ENCODE peak calls at places on chromosome 1, in nine cellular contexts. J, B, O, A, G, X, C, E and V are unnamed samples. For H3K36me3 and H3K9me3, the result is how much of the 10 kb centered on the place peaks cover.

GRCh38 chr1:207018707-207019106 is 13.8 kb downstream of the C1orf116 start:
- DNase-seq in E (no peak), B (no peak), X (no peak), O (no peak), A (no peak), C (no peak), J (no peak), G (no peak), V (no peak)

GRCh38 chr1:11524465-11525150 is 45.7 kb downstream of the DISP3 start:
- DNase-seq in B (no peak), A (no peak), X (no peak), O (no peak), C (no peak), E (no peak), J (no peak), G (no peak), V (no peak)

GRCh38 chr1:78787554-78787953 is 137.9 kb downstream of the IFI44 start:
- DNase-seq in C (no peak), E (no peak), B (no peak), J (no peak), X (peak), A (no peak), O (no peak), G (no peak), V (no peak)

GRCh38 chr1:226593541-226593940 is 45.0 kb downstream of the STUM start:
- DNase-seq in A (no peak), E (no peak), O (no peak), G (no peak), X (no peak), J (no peak), C (no peak), B (no peak), V (no peak)

GRCh38 chr1:2113620-2114135 is 63.5 kb downstream of the PRKCZ start:
- DNase-seq in J (peak), X (no peak), B (no peak), E (no peak), A (no peak), G (no peak), O (peak), C (no peak), V (no peak)

GRCh38 chr1:229027158-229027557 is 243.8 kb upstream of the RAB4A start:
- DNase-seq in A (no peak), G (no peak), E (no peak), X (no peak), C (no peak), B (no peak), O (no peak), J (no peak), V (no peak)

GRCh38 chr1:19165501-19165900 is 44.6 kb downstream of the UBR4 start:
- DNase-seq in A (no peak), G (no peak), O (no peak), C (peak), J (no peak), X (peak), E (no peak), B (no peak), V (no peak)

GRCh38 chr1:234286206-234286605 is 87.0 kb upstream of the COA6 start:
- DNase-seq in J (no peak), G (no peak), A (no peak), B (no peak), X (no peak), C (no peak), E (no peak), O (no peak), V (no peak)

GRCh38 chr1:24351918-24352637 is 32.9 kb downstream of the GRHL3 start:
- DNase-seq in J (no peak), X (peak), G (no peak), A (no peak), O (no peak), C (no peak), B (no peak), E (no peak), V (no peak)

GRCh38 chr1:193408782-193409293 is 222.4 kb upstream of the B3GALT2 start:
- DNase-seq in C (peak), B (peak), J (peak), X (peak), O (peak), G (peak), A (peak), E (no peak), V (peak)

GRCh38 chr1:204094262-204095247 is 21.6 kb downstream of the SOX13 start:
- DNase-seq in E (no peak), O (peak), A (no peak), B (no peak), G (no peak), C (peak), J (no peak), X (no peak), V (no peak)

GRCh38 chr1:110320168-110320518 is 19.0 kb upstream of the RBM15 start:
- DNase-seq in O (no peak), X (no peak), C (no peak), B (no peak), E (no peak), A (no peak), G (no peak), J (no peak), V (no peak)

GRCh38 chr1:111726311-111726710 is 12.9 kb downstream of the INKA2 start:
- DNase-seq in C (no peak), X (no peak), O (no peak), E (no peak), J (no peak), A (no peak), B (no peak), G (no peak), V (no peak)

GRCh38 chr1:31843506-31843905 is 27.7 kb upstream of the SPOCD1 start:
- DNase-seq in B (peak), E (no peak), A (no peak), G (no peak), J (no peak), C (no peak), X (peak), O (peak), V (no peak)

GRCh38 chr1:1894354-1895049 is 3.6 kb upstream of the GNB1 start:
- DNase-seq in E (no peak), X (no peak), G (peak), A (no peak), B (no peak), J (peak), C (peak), O (no peak), V (no peak)

GRCh38 chr1:11314959-11315358 is 42.0 kb downstream of the UBIAD1 start:
- DNase-seq in A (no peak), B (no peak), E (peak), O (no peak), C (no peak), G (no peak), X (no peak), J (no peak), V (no peak)

GRCh38 chr1:28579374-28579773 is 12.7 kb upstream of the RAB42 start:
- DNase-seq in B (no peak), C (no peak), E (no peak), A (no peak), J (no peak), O (no peak), G (no peak), X (no peak), V (no peak)
- H3K36me3 ChIP-seq in B (under half), C (under half), E (half or more), A (half or more), J (under half), O (half or more), G (under half), X (under half), V (under half)

GRCh38 chr1:5886140-5886483 is 106.1 kb downstream of the NPHP4 start:
- DNase-seq in C (no peak), J (no peak), B (no peak), G (no peak), X (no peak), O (no peak), E (no peak), A (no peak), V (no peak)

GRCh38 chr1:5882367-5883128 is 109.7 kb downstream of the NPHP4 start:
- DNase-seq in A (no peak), G (no peak), O (no peak), J (no peak), C (no peak), X (no peak), B (no peak), E (no peak), V (no peak)

GRCh38 chr1:5883129-5884048 is 108.8 kb downstream of the NPHP4 start:
- DNase-seq in X (no peak), O (no peak), C (no peak), E (no peak), J (no peak), A (no peak), B (no peak), G (no peak), V (no peak)

GRCh38 chr1:5885471-5886139 is 106.6 kb downstream of the NPHP4 start:
- DNase-seq in A (no peak), E (no peak), J (no peak), O (no peak), C (no peak), G (no peak), B (no peak), X (no peak), V (no peak)

GRCh38 chr1:5884110-5884509 is 108.1 kb downstream of the NPHP4 start:
- DNase-seq in C (no peak), O (no peak), A (no peak), J (no peak), X (no peak), B (no peak), G (no peak), E (peak), V (no peak)
- H3K9me3 ChIP-seq in C (under half), O (under half), A (under half), J (under half), X (under half), B (under half), G (under half), E (under half), V (under half)

GRCh38 chr1:212291505-212292134 is 6.4 kb downstream of the PPP2R5A start:
- DNase-seq in J (no peak), O (no peak), E (no peak), G (peak), X (peak), C (no peak), A (no peak), B (no peak), V (no peak)

GRCh38 chr1:212294983-212295382 is 9.8 kb downstream of the PPP2R5A start:
- DNase-seq in O (no peak), J (no peak), E (no peak), C (no peak), A (no peak), X (no peak), G (no peak), B (no peak), V (no peak)

GRCh38 chr1:212292250-212292924 is 7.2 kb downstream of the PPP2R5A start:
- DNase-seq in X (no peak), G (no peak), B (no peak), J (no peak), O (no peak), C (no peak), E (no peak), A (no peak), V (no peak)

GRCh38 chr1:212295579-212295978 is 10.4 kb downstream of the PPP2R5A start:
- DNase-seq in X (no peak), B (no peak), O (no peak), E (no peak), G (no peak), J (no peak), C (no peak), A (no peak), V (no peak)

GRCh38 chr1:212293579-212293978 is 8.4 kb downstream of the PPP2R5A start:
- DNase-seq in X (no peak), O (no peak), E (no peak), B (no peak), A (no peak), J (no peak), G (no peak), C (no peak), V (no peak)
- TF ChIP-seq CTCF in X (no peak), O (peak), E (peak), B (no peak), A (no peak), J (no peak), G (peak), C (no peak), V (peak)

DNA sequence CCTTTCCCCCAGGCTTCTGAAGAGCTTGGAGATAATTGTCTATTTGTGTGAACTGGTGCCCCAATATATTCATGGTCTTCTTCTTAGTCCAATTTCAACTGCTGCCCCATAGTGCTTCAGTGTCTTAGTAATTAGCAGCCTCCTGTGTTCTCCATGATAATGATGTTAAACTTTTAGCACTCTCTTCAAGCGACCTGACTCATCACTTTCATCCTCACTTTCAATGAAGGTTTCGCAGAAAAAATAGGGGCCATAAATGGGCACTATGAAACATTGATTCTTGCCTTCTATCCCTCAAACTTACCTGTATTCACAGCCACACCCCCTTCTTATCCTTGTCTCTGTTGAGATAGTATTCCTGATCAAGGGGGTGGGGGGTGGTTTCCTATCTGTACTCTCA is 210.6 kb downstream of the DNM3 start:
- DNase-seq in E (no peak), A (no peak), B (no peak), G (no peak), X (no peak), C (no peak), J (no peak), O (no peak), V (no peak)
- H3K36me3 ChIP-seq in E (under half), A (under half), B (under half), G (under half), X (under half), C (under half), J (under half), O (under half), V (under half)

GRCh38 chr1:116844775-116845174 is 64.9 kb upstream of the PTGFRN start:
- DNase-seq in C (no peak), A (no peak), O (no peak), J (no peak), G (no peak), B (no peak), X (no peak), E (no peak), V (no peak)
- H3K9me3 ChIP-seq in C (under half), A (under half), O (under half), J (under half), G (under half), B (under half), X (under half), E (under half), V (under half)

DNA sequence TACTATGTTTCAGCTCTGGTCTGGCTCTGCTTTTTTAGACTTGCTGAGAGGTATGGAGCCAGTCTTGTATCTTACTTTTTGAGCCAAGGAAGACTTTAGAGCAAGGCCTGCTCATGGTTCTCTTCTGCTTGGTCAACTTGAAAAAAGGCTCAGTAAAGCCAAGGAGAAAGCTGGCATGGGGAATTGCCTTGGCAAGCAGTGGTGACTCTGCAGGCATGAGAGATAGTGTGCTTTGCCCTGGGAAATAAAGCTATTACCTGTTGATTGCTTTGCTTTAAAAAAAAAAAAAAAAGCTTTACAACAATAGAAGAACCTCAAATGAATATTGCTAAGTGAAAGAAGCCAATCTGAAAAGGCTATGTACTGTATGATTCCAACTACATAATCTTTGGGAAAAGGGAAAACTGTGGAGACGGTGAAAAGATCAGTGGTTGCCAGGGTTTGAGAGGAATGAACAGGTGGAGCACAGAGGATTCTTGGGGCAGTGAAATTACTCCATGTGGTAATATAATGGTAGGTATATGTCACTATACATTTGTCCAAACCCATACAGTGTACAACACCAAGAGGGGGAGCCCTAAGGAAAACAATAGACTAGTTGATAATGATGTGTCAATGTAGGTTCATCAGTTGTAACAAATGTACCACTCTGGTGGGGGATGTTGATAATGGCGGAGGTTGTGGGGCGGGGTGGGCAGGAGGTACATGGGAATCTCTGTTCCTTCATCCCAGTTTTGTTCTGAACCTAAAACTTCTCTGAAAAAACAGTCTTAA is 87.6 kb downstream of the HMCN1 start:
- DNase-seq in B (no peak), G (peak), O (no peak), A (no peak), X (no peak), J (no peak), C (no peak), E (no peak), V (no peak)
- TF ChIP-seq CTCF in B (no peak), G (no peak), O (no peak), A (no peak), X (no peak), J (no peak), C (peak), E (no peak), V (no peak)

DNA sequence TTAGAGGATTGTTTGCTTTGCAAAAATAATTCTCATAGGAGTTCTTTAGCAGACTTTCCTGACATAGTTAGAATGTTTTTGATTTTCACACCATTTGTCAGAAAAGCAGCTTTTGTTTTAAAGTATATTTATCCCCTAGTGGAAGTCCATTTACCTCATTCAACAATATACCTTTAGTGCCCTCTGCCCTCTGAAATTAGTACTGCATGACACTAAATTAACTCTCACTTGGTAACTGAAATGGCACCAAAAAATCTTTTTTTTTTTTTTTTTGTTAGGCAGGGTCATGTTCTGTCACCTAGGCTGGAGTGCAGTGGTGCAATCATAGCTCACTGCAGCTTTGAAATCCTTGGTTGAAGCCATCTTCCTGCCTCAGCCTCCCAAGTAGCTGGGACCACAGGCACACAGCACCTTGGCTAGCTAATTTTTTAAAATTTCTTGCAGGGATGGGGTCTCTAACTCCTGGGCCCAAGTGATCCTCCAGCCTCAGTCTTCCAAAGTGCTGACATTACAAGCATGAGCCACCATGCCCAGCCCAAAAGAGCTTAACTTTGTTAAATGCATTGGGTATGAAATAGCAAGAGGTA is 13.6 kb downstream of the LRRC42 start:
- DNase-seq in X (no peak), O (no peak), J (no peak), B (no peak), A (no peak), G (no peak), C (no peak), E (no peak), V (no peak)
- H3K36me3 ChIP-seq in X (under half), O (half or more), J (under half), B (under half), A (half or more), G (under half), C (under half), E (half or more), V (under half)

GRCh38 chr1:106194206-106194605 is 862.3 kb upstream of the PRMT6 start:
- DNase-seq in C (no peak), J (no peak), A (no peak), O (no peak), X (no peak), B (no peak), G (no peak), E (no peak), V (no peak)
- H3K9me3 ChIP-seq in C (under half), J (under half), A (under half), O (under half), X (under half), B (under half), G (under half), E (under half), V (under half)

DNA sequence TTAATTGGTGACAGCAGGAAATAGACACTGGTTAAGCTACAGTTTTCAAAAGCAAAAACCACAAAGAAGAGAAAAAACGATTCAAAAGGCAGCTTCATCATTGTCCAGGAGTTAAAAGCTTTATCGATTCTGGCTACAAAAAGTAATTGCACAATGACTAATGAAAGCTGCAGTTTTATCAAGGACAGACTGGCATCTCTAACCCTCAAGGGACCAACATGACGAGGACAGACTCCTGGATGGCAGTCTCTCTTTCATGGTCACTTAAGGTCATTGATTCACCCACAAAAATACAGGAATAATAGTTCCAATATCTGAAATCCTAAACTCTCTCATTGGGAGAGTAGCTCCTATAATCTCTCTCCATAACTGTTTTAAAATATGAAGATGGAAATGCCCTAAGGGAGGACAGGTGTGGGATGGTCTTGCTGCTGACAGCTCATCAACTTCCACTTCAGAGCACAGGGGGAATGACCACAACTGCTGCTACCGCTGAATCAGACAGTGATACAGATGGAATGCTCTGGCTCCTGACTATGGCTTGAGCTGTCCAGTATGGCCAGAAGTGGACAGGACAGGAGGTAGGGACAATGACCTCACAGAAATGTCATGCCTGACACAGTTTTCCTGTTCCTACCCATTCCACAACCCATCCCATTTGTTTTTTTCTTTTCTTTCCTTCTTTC is 17.4 kb upstream of the CPLANE2 start:
- DNase-seq in A (peak), B (peak), C (no peak), E (no peak), J (no peak), O (no peak), G (no peak), X (peak), V (no peak)
- TF ChIP-seq CTCF in A (no peak), B (no peak), C (no peak), E (no peak), J (no peak), O (no peak), G (no peak), X (no peak), V (no peak)